ENCODE peak calls at places on chromosome 18, in six cellular contexts. H is SK-N-SH, Y is H1, G is K562, B is GM12878, A is HepG2. J is an unnamed sample.

GRCh38 chr18:21194871-21195771 is 46.9 kb upstream of the GREB1L start:
- DNase-seq in G (peak; percentile 40), H (peak; percentile 29), A (peak; percentile 24), B (no peak), Y (no peak), J (peak; percentile 32)

GRCh38 chr18:63346471-63347183 is 20.4 kb downstream of the KDSR start:
- DNase-seq in G (no peak), Y (no peak), H (no peak), B (no peak), A (no peak), J (no peak)

GRCh38 chr18:27861539-27861938 is 315.4 kb downstream of the CDH2 start:
- DNase-seq in B (no peak), A (no peak), G (no peak), H (peak; percentile 63), Y (no peak), J (no peak)

GRCh38 chr18:62766266-62766665 is 50.9 kb downstream of the PHLPP1 start:
- DNase-seq in H (no peak), Y (no peak), G (no peak), A (no peak), B (no peak), J (no peak)

GRCh38 chr18:79397830-79398761 is 2.4 kb downstream of the NFATC1 start:
- DNase-seq in Y (no peak), A (no peak), G (no peak), B (no peak), H (no peak), J (no peak)

GRCh38 chr18:77068890-77069312 is 63.7 kb downstream of the MBP start:
- DNase-seq in B (no peak), Y (no peak), A (no peak), G (no peak), H (no peak), J (no peak)

GRCh38 chr18:27109403-27109802 is 75.7 kb downstream of the CHST9 start:
- DNase-seq in H (no peak), B (no peak), A (no peak), Y (no peak), G (no peak), J (no peak)

GRCh38 chr18:10936211-10937053 is 212.9 kb downstream of the PIEZO2 start:
- DNase-seq in Y (no peak), B (no peak), H (no peak), A (no peak), G (no peak), J (peak; percentile 37)

GRCh38 chr18:2814928-2815327 is 31.9 kb upstream of the EMILIN2 start:
- DNase-seq in G (no peak), H (no peak), A (no peak), Y (no peak), B (no peak), J (no peak)

GRCh38 chr18:54702687-54703086 is 111.6 kb downstream of the DYNAP start:
- DNase-seq in A (no peak), G (no peak), H (no peak), B (no peak), Y (no peak), J (no peak)

GRCh38 chr18:11500153-11501122 is 109.0 kb upstream of the SLC35G4 start:
- DNase-seq in Y (no peak), B (peak; percentile 56), H (no peak), A (peak; percentile 98), G (peak; percentile 4), J (no peak)

GRCh38 chr18:39062426-39062825 is 1496.8 kb upstream of the CELF4 start:
- DNase-seq in B (no peak), A (no peak), H (no peak), Y (no peak), G (no peak), J (no peak)

GRCh38 chr18:3500016-3500415 is 50.0 kb downstream of the TGIF1 start:
- DNase-seq in Y (no peak), B (no peak), H (no peak), G (no peak), A (peak; percentile 8), J (no peak)

GRCh38 chr18:62091487-62092120 is 95.3 kb downstream of the PIGN start:
- DNase-seq in H (no peak), A (no peak), G (no peak), Y (no peak), B (no peak), J (no peak)

GRCh38 chr18:34871435-34871834 is 161.3 kb downstream of the DTNA start:
- DNase-seq in H (no peak), A (no peak), G (no peak), B (no peak), Y (no peak), J (no peak)

GRCh38 chr18:68918216-68918615 is 120.3 kb downstream of the CCDC102B start:
- DNase-seq in G (no peak), H (no peak), Y (no peak), A (no peak), B (no peak), J (no peak)

GRCh38 chr18:10787293-10787901 is 261.6 kb downstream of the NAPG start:
- DNase-seq in Y (peak; percentile 88), G (peak; percentile 88), A (peak; percentile 73), H (peak; percentile 34), B (peak; percentile 77), J (peak; percentile 72)

GRCh38 chr18:8413189-8413588 is 196.0 kb upstream of the RAB12 start:
- DNase-seq in A (no peak), G (no peak), H (no peak), B (no peak), Y (no peak), J (no peak)

GRCh38 chr18:79182047-79182713 is 113.0 kb downstream of the ATP9B start:
- DNase-seq in B (no peak), Y (no peak), G (no peak), H (no peak), A (no peak), J (no peak)

GRCh38 chr18:50203801-50204604 is 9.1 kb upstream of the MYO5B start:
- DNase-seq in A (peak; percentile 46), G (peak; percentile 60), Y (peak; percentile 81), H (peak; percentile 68), B (no peak), J (peak; percentile 10)

GRCh38 chr18:34956663-34957062 is 84.5 kb upstream of the MAPRE2 start:
- DNase-seq in G (no peak), B (no peak), A (no peak), Y (no peak), H (no peak), J (no peak)

GRCh38 chr18:79229451-79229850 is 160.3 kb downstream of the ATP9B start:
- DNase-seq in Y (no peak), H (no peak), B (no peak), A (no peak), G (no peak), J (no peak)

GRCh38 chr18:23684515-23685197 is 4.6 kb upstream of the LAMA3 start:
- DNase-seq in Y (no peak), A (peak; percentile 47), G (no peak), B (no peak), H (no peak), J (no peak)

GRCh38 chr18:74476154-74476553 is 19.0 kb upstream of the DIPK1C start:
- DNase-seq in H (peak; percentile 80), Y (peak; percentile 82), B (no peak), G (peak; percentile 38), A (peak; percentile 25), J (no peak)

GRCh38 chr18:78582131-78582789 is 397.4 kb upstream of the SALL3 start:
- DNase-seq in H (no peak), Y (no peak), G (no peak), B (no peak), A (no peak), J (no peak)

GRCh38 chr18:8630546-8630945 is 21.3 kb downstream of the RAB12 start:
- DNase-seq in G (no peak), H (no peak), Y (no peak), A (peak; percentile 62), B (no peak), J (no peak)

GRCh38 chr18:11077548-11078187 is 71.7 kb downstream of the PIEZO2 start:
- DNase-seq in G (no peak), A (no peak), Y (no peak), H (no peak), B (no peak), J (no peak)

GRCh38 chr18:3323900-3324299 is 62.0 kb downstream of the MYL12B start:
- DNase-seq in G (peak; percentile 52), A (no peak), B (peak; percentile 7), H (no peak), Y (no peak), J (no peak)

GRCh38 chr18:40469851-40470250 is 1485.2 kb upstream of the PIK3C3 start:
- DNase-seq in Y (no peak), H (no peak), A (no peak), G (no peak), B (no peak), J (no peak)

GRCh38 chr18:9694952-9695495 is 13.1 kb upstream of the RAB31 start:
- DNase-seq in A (no peak), G (no peak), Y (no peak), B (no peak), H (no peak), J (no peak)
- TF ChIP-seq POLR2AphosphoS5 in A (no peak), G (no peak), Y (no peak), B (no peak), H (no peak), J (no peak)

GRCh38 chr18:13374468-13375301 is 156.1 kb downstream of the LDLRAD4 start:
- DNase-seq in H (peak; percentile 74), A (no peak), B (no peak), Y (no peak), G (no peak), J (no peak)
- H3K9ac ChIP-seq in H (peak overlapping the region; percentile 43), A (no peak overlapping the region), B (no peak overlapping the region), Y (no peak overlapping the region), G (no peak overlapping the region), J (no peak overlapping the region)

DNA sequence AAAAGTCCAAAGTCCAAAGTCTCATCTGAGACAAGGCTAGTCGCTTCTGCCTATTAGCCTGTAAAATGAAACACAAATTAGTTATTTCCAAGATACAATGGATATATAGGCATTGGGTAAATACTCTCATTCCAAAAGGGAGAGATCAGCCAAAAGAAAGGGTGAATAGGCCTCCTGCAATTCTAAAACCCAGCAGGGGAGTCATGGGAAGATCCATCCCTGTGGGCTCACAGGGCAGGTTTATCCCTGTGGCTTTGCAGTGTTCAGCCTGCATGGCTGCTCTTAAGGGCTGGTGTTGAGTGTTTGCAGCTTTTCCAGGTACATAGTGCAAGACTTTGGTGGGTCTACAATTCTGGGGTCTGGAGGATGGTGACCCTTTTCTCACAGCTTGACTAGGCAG is 21.1 kb upstream of the SLC14A1 start:
- DNase-seq in G (no peak), A (no peak), Y (no peak), H (no peak), B (no peak), J (no peak)
- H3K27ac ChIP-seq in G (no peak overlapping the region), A (no peak overlapping the region), Y (no peak overlapping the region), H (no peak overlapping the region), B (no peak overlapping the region), J (no peak overlapping the region)

GRCh38 chr18:5462227-5462626 is 81.6 kb downstream of the EPB41L3 start:
- DNase-seq in G (no peak), B (no peak), H (no peak), A (no peak), Y (no peak), J (no peak)
- TF ChIP-seq POLR2AphosphoS5 in G (no peak), B (no peak), H (no peak), A (no peak), Y (no peak), J (no peak)

J was measured in SK-N-MC.